ENCODE peak calls at places on chromosomes 2 and 18, in five cellular contexts. D, P, W, X and T are unnamed samples.
A peak's percentile ranks its signal among the peaks of the same experiment; 100 is the strongest.

GRCh38 chr18:3211236-3211992 is 8.4 kb downstream of the MYOM1 start:
- DNase-seq in P (no peak), X (no peak), D (no peak), W (peak; percentile 7), T (no peak)

GRCh38 chr2:154570501-154570900 is 128.0 kb upstream of the KCNJ3 start:
- DNase-seq in X (no peak), W (no peak), P (no peak), D (no peak), T (no peak)

GRCh38 chr2:159200498-159200897 is 86.0 kb downstream of the WDSUB1 start:
- DNase-seq in X (no peak), D (no peak), P (no peak), W (peak; percentile 18), T (no peak)

GRCh38 chr2:9388102-9388735 is 35.1 kb downstream of the ITGB1BP1 start:
- DNase-seq in D (no peak), P (no peak), X (no peak), W (no peak), T (no peak)

GRCh38 chr18:48629730-48630324 is 91.0 kb downstream of the CTIF start:
- DNase-seq in P (no peak), X (no peak), D (no peak), W (peak; percentile 92), T (no peak)

GRCh38 chr2:29502452-29502851 is 387.2 kb downstream of the CLIP4 start:
- DNase-seq in W (peak; percentile 60), X (no peak), D (no peak), P (no peak), T (no peak)

GRCh38 chr2:238238311-238238765 is 1.5 kb downstream of the HES6 start:
- DNase-seq in X (no peak), D (no peak), W (no peak), P (no peak), T (no peak)

GRCh38 chr2:118089015-118089800 is 937 bp downstream of the INSIG2 start:
- DNase-seq in W (peak; percentile 47), D (no peak), X (peak; percentile 19), P (no peak), T (peak; percentile 14)

GRCh38 chr2:126288362-126288761 is 367.6 kb upstream of the GYPC start:
- DNase-seq in D (no peak), P (no peak), X (no peak), W (no peak), T (no peak)

GRCh38 chr2:101367508-101367907 is 19.8 kb downstream of the CREG2 start:
- DNase-seq in W (no peak), P (no peak), D (no peak), X (no peak), T (no peak)

GRCh38 chr2:238486123-238486848 is 59.6 kb downstream of the ASB1 start:
- DNase-seq in D (no peak), P (no peak), X (no peak), W (no peak), T (no peak)

GRCh38 chr18:28176933-28177827 is at the start of gene CDH2:
- DNase-seq in W (peak; percentile 93), D (peak; percentile 42), P (no peak), X (peak; percentile 71), T (peak; percentile 91)

GRCh38 chr18:56233595-56233994 is 404.8 kb downstream of the TXNL1 start:
- DNase-seq in X (no peak), D (no peak), P (no peak), W (peak; percentile 81), T (no peak)

GRCh38 chr2:55871637-55872036 is 51.9 kb downstream of the EFEMP1 start:
- DNase-seq in P (no peak), W (no peak), D (no peak), X (no peak), T (no peak)

GRCh38 chr2:1769703-1770422 is 25.5 kb upstream of the PXDN start:
- DNase-seq in X (peak; percentile 78), P (peak; percentile 70), W (peak; percentile 65), D (peak; percentile 85), T (peak; percentile 65)

GRCh38 chr2:232436381-232437129 is 19.4 kb upstream of the ALPI start:
- DNase-seq in P (no peak), X (no peak), W (peak; percentile 51), D (no peak), T (no peak)

GRCh38 chr2:26011990-26012856 is 21.7 kb upstream of the RAB10 start:
- DNase-seq in W (peak; percentile 86), X (no peak), P (no peak), D (no peak), T (peak; percentile 64)

GRCh38 chr18:67217551-67218166 is 298.9 kb downstream of the DSEL start:
- DNase-seq in P (peak; percentile 25), X (peak; percentile 59), D (no peak), W (peak; percentile 61), T (peak; percentile 59)

GRCh38 chr2:128276878-128277675 is 41.6 kb downstream of the HS6ST1 start:
- DNase-seq in P (no peak), D (no peak), X (no peak), W (no peak), T (no peak)

GRCh38 chr2:172484253-172484652 is 56.9 kb downstream of the ITGA6 start:
- DNase-seq in P (no peak), W (peak; percentile 30), D (no peak), X (no peak), T (no peak)

GRCh38 chr2:184767059-184767458 is 168.7 kb downstream of the ZNF804A start:
- DNase-seq in P (no peak), W (no peak), X (no peak), D (no peak), T (no peak)

GRCh38 chr2:190159453-190159852 is 96.9 kb upstream of the MSTN start:
- DNase-seq in W (peak; percentile 32), X (no peak), D (no peak), P (no peak), T (no peak)

GRCh38 chr2:62330959-62331358 is 135.0 kb downstream of the B3GNT2 start:
- DNase-seq in W (no peak), X (no peak), D (no peak), P (no peak), T (no peak)

GRCh38 chr2:81481994-81482368 is 1177.4 kb upstream of the LRRTM1 start:
- DNase-seq in W (peak; percentile 85), D (no peak), X (no peak), P (no peak), T (no peak)

GRCh38 chr18:44602380-44602779 is 78.3 kb upstream of the SETBP1 start:
- DNase-seq in P (no peak), W (peak; percentile 92), D (no peak), X (no peak), T (no peak)

GRCh38 chr2:110818767-110819481 is 86.6 kb downstream of the ACOXL start:
- DNase-seq in P (no peak), D (no peak), X (no peak), W (no peak), T (no peak)